ENCODE peak calls at places on chromosomes 3 and 15, in six cellular contexts. U is effector memory CD8-positive, alpha-beta T cell; Z is HuH-7; S is CD8-positive, alpha-beta T cell; G is pons; I is endodermal cell. Q is an unnamed sample.

GRCh38 chr3:71489315-71489761 is 94.2 kb downstream of the FOXP1 start:
- DNase-seq in U (no peak), Z (no peak), S (no peak), G (no peak), I (no peak), Q (no peak)

GRCh38 chr3:153215497-153215896 is 53.5 kb downstream of the RAP2B start:
- DNase-seq in U (no peak), Z (no peak), S (no peak), G (no peak), I (no peak), Q (no peak)

GRCh38 chr15:69979269-69979668 is 118.4 kb downstream of the TLE3 start:
- DNase-seq in U (no peak), Z (peak), S (no peak), G (no peak), I (peak), Q (peak)

GRCh38 chr3:72821170-72821781 is 27.0 kb downstream of the SHQ1 start:
- DNase-seq in U (no peak), Z (no peak), S (no peak), G (peak), I (no peak), Q (no peak)

GRCh38 chr3:57006048-57006709 is 54.3 kb upstream of the SPATA12 start:
- DNase-seq in U (no peak), Z (no peak), S (no peak), G (no peak), I (no peak), Q (peak)

GRCh38 chr3:134486577-134487041 is 752 bp downstream of the CEP63 start:
- DNase-seq in U (peak), Z (no peak), S (no peak), G (peak), I (no peak), Q (peak)

GRCh38 chr3:58528629-58529028 is 8.4 kb downstream of the ACOX2 start:
- DNase-seq in U (no peak), Z (no peak), S (no peak), G (peak), I (no peak), Q (no peak)

GRCh38 chr3:2477635-2478034 is 379.0 kb downstream of the CNTN4 start:
- DNase-seq in U (no peak), Z (no peak), S (no peak), G (no peak), I (no peak), Q (no peak)

GRCh38 chr15:70563561-70564095 is 199.7 kb downstream of the UACA start:
- DNase-seq in U (no peak), Z (no peak), S (no peak), G (no peak), I (peak), Q (no peak)